ENCODE peak calls at places on chromosome 14, in five cellular contexts. One of them, this sample, is unnamed.

GRCh38 chr14:70707138-70708038 is 65.7 kb downstream of the TTC9 start:
- DNase-seq in MM.1S: no peak
- DNase-seq in OCI-LY7: no peak
- DNase-seq in hepatocyte: peak; percentile 57
- DNase-seq in GM23248: peak; percentile 68
- DNase-seq in this sample: no peak

GRCh38 chr14:31449971-31450610 is 7.2 kb downstream of the DTD2 start:
- DNase-seq in MM.1S: peak; percentile 39
- DNase-seq in GM23248: peak; percentile 68
- DNase-seq in hepatocyte: peak; percentile 33
- DNase-seq in OCI-LY7: peak; percentile 50
- DNase-seq in this sample: peak; percentile 9

GRCh38 chr14:52961060-52961639 is 10.3 kb upstream of the FERMT2 start:
- DNase-seq in GM23248: peak; percentile 72
- DNase-seq in OCI-LY7: peak; percentile 30
- DNase-seq in hepatocyte: peak; percentile 68
- DNase-seq in MM.1S: peak; percentile 48
- DNase-seq in this sample: peak; percentile 69

GRCh38 chr14:76355771-76356170 is 20.2 kb upstream of the ESRRB start:
- DNase-seq in hepatocyte: no peak
- DNase-seq in OCI-LY7: no peak
- DNase-seq in MM.1S: no peak
- DNase-seq in GM23248: no peak
- DNase-seq in this sample: no peak

GRCh38 chr14:87233266-87233665 is 759.7 kb downstream of the GALC start:
- DNase-seq in hepatocyte: no peak
- DNase-seq in OCI-LY7: peak; percentile 64
- DNase-seq in MM.1S: peak; percentile 16
- DNase-seq in GM23248: no peak
- DNase-seq in this sample: no peak

GRCh38 chr14:61466249-61466904 is 145.0 kb downstream of the PRKCH start:
- DNase-seq in GM23248: peak; percentile 96
- DNase-seq in hepatocyte: peak; percentile 71
- DNase-seq in MM.1S: no peak
- DNase-seq in OCI-LY7: no peak
- DNase-seq in this sample: peak; percentile 60

GRCh38 chr14:73295198-73295796 is 58.0 kb downstream of the PAPLN start:
- DNase-seq in GM23248: peak; percentile 72
- DNase-seq in hepatocyte: peak; percentile 65
- DNase-seq in OCI-LY7: peak; percentile 76
- DNase-seq in MM.1S: peak; percentile 45
- DNase-seq in this sample: peak; percentile 65

GRCh38 chr14:99731536-99732435 is 47.7 kb downstream of the CYP46A1 start:
- DNase-seq in OCI-LY7: no peak
- DNase-seq in hepatocyte: no peak
- DNase-seq in MM.1S: no peak
- DNase-seq in GM23248: no peak
- DNase-seq in this sample: no peak

GRCh38 chr14:71579331-71579730 is 352.9 kb upstream of the RGS6 start:
- DNase-seq in MM.1S: no peak
- DNase-seq in GM23248: no peak
- DNase-seq in OCI-LY7: no peak
- DNase-seq in hepatocyte: no peak
- DNase-seq in this sample: no peak

DNA sequence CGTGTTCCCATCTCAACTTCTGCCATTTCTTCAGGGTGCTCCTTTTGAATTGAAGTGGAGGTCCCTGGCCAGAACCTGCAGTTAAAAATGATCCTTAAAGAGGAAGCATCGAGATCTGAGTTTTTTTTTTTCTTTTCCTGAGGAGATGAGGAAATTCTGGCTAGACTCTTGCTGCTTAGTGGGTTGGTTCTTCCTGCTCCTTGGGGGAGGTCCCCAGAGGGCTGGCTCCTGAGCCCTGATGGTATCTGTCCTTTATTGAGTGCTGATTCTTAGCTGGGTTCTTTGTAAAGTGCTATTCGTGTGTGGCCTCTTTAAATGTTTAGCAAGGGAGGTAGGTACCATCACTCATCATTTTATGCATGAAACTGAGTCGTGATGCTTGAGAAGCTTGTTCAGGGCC is 11.7 kb downstream of the PELI2 start:
- DNase-seq in MM.1S: no peak
- DNase-seq in hepatocyte: no peak
- DNase-seq in GM23248: peak; percentile 22
- DNase-seq in OCI-LY7: no peak
- DNase-seq in this sample: peak; percentile 38
- H3K4me1 ChIP-seq in MM.1S: no peaks in the 10 kb centered on the region
- H3K4me1 ChIP-seq in hepatocyte: peaks cover 10% of the 10 kb centered on the region
- H3K4me1 ChIP-seq in GM23248: no peaks in the 10 kb centered on the region
- H3K4me1 ChIP-seq in OCI-LY7: no peaks in the 10 kb centered on the region
- H3K4me1 ChIP-seq in this sample: peaks cover 89% of the 10 kb centered on the region

DNA sequence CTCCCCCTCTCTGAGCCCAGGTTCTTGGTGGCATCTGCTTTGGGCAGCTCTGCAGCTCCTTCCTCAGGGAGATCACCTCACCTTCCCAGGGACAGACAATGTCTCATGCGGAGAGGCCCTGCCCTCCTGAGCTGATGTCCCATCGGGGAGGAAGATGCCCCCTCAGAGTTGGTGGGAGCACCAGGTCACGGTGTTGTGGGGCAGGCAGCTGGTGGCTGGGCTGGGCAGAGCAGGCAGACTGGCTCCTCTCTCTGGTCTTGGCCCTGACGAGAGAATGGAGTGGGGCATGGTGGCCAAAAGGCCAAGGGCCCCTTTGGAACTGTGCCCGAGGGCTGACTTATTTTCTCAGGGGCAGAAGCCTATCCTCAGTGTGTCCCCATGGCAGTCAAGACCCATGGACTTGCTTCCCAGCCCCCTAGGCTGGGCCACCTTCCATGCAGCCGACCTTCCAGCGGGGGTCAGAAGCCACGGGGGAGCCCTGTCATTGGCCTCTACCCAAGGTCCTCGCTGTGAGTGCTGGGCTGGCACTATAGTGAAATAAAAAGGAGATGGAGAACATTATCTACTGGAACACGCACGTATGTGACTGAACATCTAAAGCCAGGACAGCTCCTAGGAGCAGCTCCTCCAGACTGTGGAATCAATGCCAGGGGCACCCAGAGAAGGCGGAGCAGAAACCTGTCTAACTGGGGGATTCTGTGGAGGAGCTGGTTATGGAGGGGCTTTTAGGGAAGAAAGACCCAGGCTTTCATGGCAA is 21.9 kb downstream of the PPP2R5C start:
- DNase-seq in OCI-LY7: no peak
- DNase-seq in hepatocyte: no peak
- DNase-seq in GM23248: no peak
- DNase-seq in MM.1S: no peak
- DNase-seq in this sample: no peak
- H3K4me2 ChIP-seq in OCI-LY7: no peak overlapping the region
- H3K4me2 ChIP-seq in hepatocyte: no peak overlapping the region
- H3K4me2 ChIP-seq in GM23248: no peak overlapping the region
- H3K4me2 ChIP-seq in MM.1S: no peak overlapping the region
- H3K4me2 ChIP-seq in this sample: no peak overlapping the region

DNA sequence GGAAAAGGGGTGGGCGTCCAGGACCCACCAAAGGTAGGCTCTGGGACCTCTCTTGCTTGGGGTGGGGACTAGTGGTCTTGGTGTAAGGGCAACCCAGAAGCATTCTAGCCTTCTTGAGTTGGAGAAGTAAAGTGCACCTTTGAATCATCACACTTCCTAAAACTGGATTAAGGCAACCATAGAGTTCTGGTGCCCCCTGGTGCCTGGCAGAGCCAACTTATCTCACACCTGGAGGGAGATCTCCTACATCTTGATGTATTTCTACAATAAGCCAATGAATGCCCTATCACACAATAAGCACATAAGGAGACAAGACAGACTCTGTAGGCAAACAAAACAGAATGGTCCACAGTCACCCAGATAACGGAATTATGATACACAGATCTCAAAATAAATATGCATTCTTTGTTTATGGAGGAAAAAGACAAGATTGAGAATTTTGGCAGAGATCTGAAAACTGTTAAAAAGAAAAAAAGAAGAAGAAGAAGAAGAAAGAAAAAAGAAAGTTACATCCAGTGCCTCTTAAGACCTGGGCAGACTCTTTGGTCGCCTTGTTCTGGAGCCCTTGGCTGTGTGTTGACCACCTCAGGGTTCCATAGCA is 95.9 kb upstream of the PPP2R5C start:
- DNase-seq in MM.1S: peak; percentile 40
- DNase-seq in GM23248: peak; percentile 58
- DNase-seq in OCI-LY7: peak; percentile 69
- DNase-seq in hepatocyte: peak; percentile 60
- DNase-seq in this sample: peak; percentile 66
- TF ChIP-seq EZH2phosphoT487 in MM.1S: no peak
- TF ChIP-seq EZH2phosphoT487 in GM23248: no peak
- TF ChIP-seq EZH2phosphoT487 in OCI-LY7: no peak
- TF ChIP-seq EZH2phosphoT487 in hepatocyte: no peak
- TF ChIP-seq EZH2phosphoT487 in this sample: no peak

GRCh38 chr14:68544150-68544892 is 248.5 kb downstream of the ZFP36L1 start:
- DNase-seq in hepatocyte: no peak
- DNase-seq in MM.1S: no peak
- DNase-seq in GM23248: peak; percentile 99
- DNase-seq in OCI-LY7: no peak
- DNase-seq in this sample: no peak
- H3K4me1 ChIP-seq in hepatocyte: peaks cover 21% of the 10 kb centered on the region
- H3K4me1 ChIP-seq in MM.1S: no peaks in the 10 kb centered on the region
- H3K4me1 ChIP-seq in GM23248: peaks cover 65% of the 10 kb centered on the region
- H3K4me1 ChIP-seq in OCI-LY7: no peaks in the 10 kb centered on the region
- H3K4me1 ChIP-seq in this sample: peaks cover 41% of the 10 kb centered on the region

DNA sequence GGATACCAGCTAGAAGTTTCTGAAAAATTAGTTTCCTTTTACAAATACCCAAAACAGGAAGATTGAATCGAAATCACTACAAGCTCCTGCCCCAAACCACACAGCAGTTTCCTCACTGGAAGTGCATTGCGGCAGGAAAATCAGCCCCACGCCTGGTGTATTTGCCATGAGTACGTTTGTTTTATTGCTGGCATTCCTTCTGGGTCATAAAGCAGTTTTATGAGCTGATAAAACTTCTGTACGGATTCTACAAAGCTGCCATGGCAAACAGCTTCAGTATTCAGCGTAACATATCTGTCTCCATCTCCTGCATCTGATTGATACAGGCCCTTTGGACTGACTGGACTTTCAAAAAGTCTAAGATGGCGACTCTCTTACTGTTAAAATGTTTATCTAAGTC is 23.6 kb downstream of the CDC42BPB start:
- DNase-seq in OCI-LY7: no peak
- DNase-seq in hepatocyte: peak; percentile 74
- DNase-seq in MM.1S: no peak
- DNase-seq in GM23248: no peak
- DNase-seq in this sample: no peak
- H3K4me2 ChIP-seq in OCI-LY7: no peak overlapping the region
- H3K4me2 ChIP-seq in hepatocyte: peak overlapping the region; percentile 62
- H3K4me2 ChIP-seq in MM.1S: no peak overlapping the region
- H3K4me2 ChIP-seq in GM23248: no peak overlapping the region
- H3K4me2 ChIP-seq in this sample: no peak overlapping the region

GRCh38 chr14:102196436-102197230 is 56.9 kb downstream of the WDR20 start:
- DNase-seq in MM.1S: no peak
- DNase-seq in GM23248: no peak
- DNase-seq in hepatocyte: no peak
- DNase-seq in OCI-LY7: no peak
- DNase-seq in this sample: no peak
- TF ChIP-seq EZH2phosphoT487 in MM.1S: no peak
- TF ChIP-seq EZH2phosphoT487 in GM23248: no peak
- TF ChIP-seq EZH2phosphoT487 in hepatocyte: no peak
- TF ChIP-seq EZH2phosphoT487 in OCI-LY7: no peak
- TF ChIP-seq EZH2phosphoT487 in this sample: no peak

GRCh38 chr14:103745424-103745823 is 29.8 kb downstream of the ZFYVE21 start:
- DNase-seq in OCI-LY7: no peak
- DNase-seq in hepatocyte: no peak
- DNase-seq in MM.1S: no peak
- DNase-seq in GM23248: no peak
- DNase-seq in this sample: no peak

GRCh38 chr14:103742499-103743255 is 27.1 kb downstream of the ZFYVE21 start:
- DNase-seq in MM.1S: no peak
- DNase-seq in hepatocyte: no peak
- DNase-seq in GM23248: no peak
- DNase-seq in OCI-LY7: no peak
- DNase-seq in this sample: no peak

GRCh38 chr14:103741876-103742275 is 26.3 kb downstream of the ZFYVE21 start:
- DNase-seq in hepatocyte: peak; percentile 3
- DNase-seq in MM.1S: no peak
- DNase-seq in OCI-LY7: no peak
- DNase-seq in GM23248: no peak
- DNase-seq in this sample: no peak

GRCh38 chr14:103744621-103745395 is 29.2 kb downstream of the ZFYVE21 start:
- DNase-seq in OCI-LY7: peak; percentile 11
- DNase-seq in MM.1S: no peak
- DNase-seq in hepatocyte: peak; percentile 1
- DNase-seq in GM23248: no peak
- DNase-seq in this sample: no peak

GRCh38 chr14:103743691-103744090 is 28.1 kb downstream of the ZFYVE21 start:
- DNase-seq in GM23248: no peak
- DNase-seq in OCI-LY7: no peak
- DNase-seq in MM.1S: no peak
- DNase-seq in hepatocyte: peak; percentile 5
- DNase-seq in this sample: no peak
- H3K4me1 ChIP-seq in GM23248: no peaks in the 10 kb centered on the region
- H3K4me1 ChIP-seq in OCI-LY7: peaks cover 38% of the 10 kb centered on the region
- H3K4me1 ChIP-seq in MM.1S: peaks cover 8% of the 10 kb centered on the region
- H3K4me1 ChIP-seq in hepatocyte: no peaks in the 10 kb centered on the region
- H3K4me1 ChIP-seq in this sample: peaks cover 5% of the 10 kb centered on the region

This sample was measured in neural progenitor cell.